ENCODE peak calls at places on chromosome 10, in ten cellular contexts. J is GM23338, H is fibroblast of mammary gland, M is neural progenitor cell, B is cardiac muscle cell, Q is IMR-90, Y is GM12865, G is WTC11, A is A549, E is brain microvascular endothelial cell. C is an unnamed sample.
A peak's percentile ranks its signal among the peaks of the same experiment; 100 is the strongest.

GRCh38 chr10:80473692-80474596 is 19.8 kb downstream of the TSPAN14 start:
- DNase-seq in J (no peak), H (peak; percentile 62), M (no peak), B (no peak), Q (peak; percentile 34), Y (no peak), G (no peak), A (no peak), E (no peak), C (no peak)

GRCh38 chr10:92123031-92123450 is 167.8 kb downstream of the CPEB3 start:
- DNase-seq in J (no peak), H (no peak), M (no peak), B (no peak), Q (no peak), Y (no peak), G (no peak), A (no peak), E (no peak), C (no peak)

GRCh38 chr10:88347597-88348304 is 235.4 kb downstream of the RNLS start:
- DNase-seq in J (peak; percentile 62), H (no peak), M (no peak), B (peak; percentile 19), Q (no peak), Y (no peak), G (no peak), A (no peak), E (no peak), C (no peak)

GRCh38 chr10:115606081-115606480 is 512.9 kb downstream of the ATRNL1 start:
- DNase-seq in J (no peak), H (no peak), M (no peak), B (no peak), Q (no peak), Y (no peak), G (no peak), A (no peak), E (peak; percentile 5), C (no peak)

GRCh38 chr10:33117816-33118215 is 159.8 kb upstream of the ITGB1 start:
- DNase-seq in J (no peak), H (no peak), M (no peak), B (no peak), Q (no peak), Y (peak; percentile 22), G (no peak), A (no peak), E (no peak), C (no peak)

GRCh38 chr10:14220026-14220425 is 110.7 kb downstream of the FRMD4A start:
- DNase-seq in J (no peak), H (no peak), M (no peak), B (no peak), Q (peak; percentile 13), Y (no peak), G (no peak), A (no peak), E (peak; percentile 39), C (no peak)

GRCh38 chr10:92662852-92663251 is 26.9 kb upstream of the HHEX start:
- DNase-seq in J (no peak), H (no peak), M (no peak), B (no peak), Q (no peak), Y (no peak), G (no peak), A (no peak), E (no peak), C (no peak)

GRCh38 chr10:101228682-101229274 is 485 bp downstream of the LBX1 start:
- DNase-seq in J (peak; percentile 71), H (no peak), M (peak; percentile 72), B (peak; percentile 45), Q (no peak), Y (no peak), G (peak; percentile 65), A (peak; percentile 60), E (no peak), C (no peak)

GRCh38 chr10:31304261-31304970 is 14.6 kb upstream of the ZEB1 start:
- DNase-seq in J (no peak), H (peak; percentile 50), M (no peak), B (no peak), Q (peak; percentile 56), Y (no peak), G (no peak), A (no peak), E (no peak), C (no peak)

GRCh38 chr10:31299119-31299518 is 19.9 kb upstream of the ZEB1 start:
- DNase-seq in J (no peak), H (peak; percentile 11), M (no peak), B (no peak), Q (peak; percentile 22), Y (peak; percentile 26), G (no peak), A (no peak), E (no peak), C (no peak)

DNA sequence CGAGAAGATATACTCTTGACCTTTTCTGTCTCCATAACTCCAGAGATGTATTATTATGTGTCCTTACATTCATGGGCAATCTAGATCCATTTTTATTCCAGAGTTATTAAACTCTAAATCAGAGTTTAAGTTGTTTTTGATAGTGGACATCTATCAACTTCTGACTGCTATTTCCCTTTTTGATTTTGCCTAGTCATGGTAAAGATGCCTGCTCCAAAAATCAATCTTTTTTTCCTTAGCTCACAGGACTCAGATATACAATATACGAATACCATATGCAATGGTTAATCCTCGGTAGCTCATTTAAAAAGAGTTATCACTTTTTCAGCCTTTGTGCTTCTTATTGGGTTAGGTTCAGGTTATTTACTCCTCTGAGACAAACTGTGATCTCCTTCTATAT is 15.8 kb upstream of the ZEB1 start:
- DNase-seq in J (no peak), H (no peak), M (no peak), B (no peak), Q (no peak), Y (no peak), G (no peak), A (no peak), E (no peak), C (no peak)
- TF ChIP-seq CTCF in J (no peak), H (no peak), M (no peak), B (no peak), Q (no peak), Y (no peak), G (no peak), A (no peak), E (no peak), C (no peak)

GRCh38 chr10:2992401-2993198 is 74.7 kb upstream of the PFKP start:
- DNase-seq in J (peak; percentile 35), H (no peak), M (no peak), B (no peak), Q (no peak), Y (no peak), G (no peak), A (no peak), E (no peak), C (no peak)
- TF ChIP-seq CTCF in J (peak; percentile 55), H (peak; percentile 18), M (peak; percentile 40), B (peak; percentile 24), Q (no peak), Y (no peak), G (no peak), A (peak; percentile 37), E (peak; percentile 44), C (no peak)

GRCh38 chr10:12413369-12413711 is 64.0 kb downstream of the CAMK1D start:
- DNase-seq in J (no peak), H (no peak), M (no peak), B (no peak), Q (no peak), Y (no peak), G (no peak), A (no peak), E (no peak), C (no peak)

GRCh38 chr10:12409613-12410012 is 60.3 kb downstream of the CAMK1D start:
- DNase-seq in J (no peak), H (no peak), M (no peak), B (no peak), Q (no peak), Y (no peak), G (no peak), A (no peak), E (no peak), C (no peak)

GRCh38 chr10:12414278-12414988 is 65.1 kb downstream of the CAMK1D start:
- DNase-seq in J (no peak), H (peak; percentile 52), M (no peak), B (no peak), Q (no peak), Y (no peak), G (no peak), A (no peak), E (no peak), C (no peak)

GRCh38 chr10:12409171-12409570 is 59.8 kb downstream of the CAMK1D start:
- DNase-seq in J (no peak), H (no peak), M (no peak), B (no peak), Q (no peak), Y (no peak), G (no peak), A (no peak), E (no peak), C (no peak)

GRCh38 chr10:12412671-12413368 is 63.5 kb downstream of the CAMK1D start:
- DNase-seq in J (no peak), H (no peak), M (no peak), B (no peak), Q (no peak), Y (peak; percentile 67), G (no peak), A (no peak), E (no peak), C (no peak)
- TF ChIP-seq CTCF in J (no peak), H (no peak), M (no peak), B (no peak), Q (no peak), Y (no peak), G (no peak), A (no peak), E (no peak), C (no peak)

GRCh38 chr10:21989453-21990154 is 13.9 kb downstream of the DNAJC1 start:
- DNase-seq in J (peak; percentile 91), H (peak; percentile 65), M (peak; percentile 83), B (peak; percentile 74), Q (peak; percentile 52), Y (peak; percentile 75), G (peak; percentile 64), A (peak; percentile 54), E (peak; percentile 48), C (no peak)

GRCh38 chr10:21995557-21995956 is 8.0 kb downstream of the DNAJC1 start:
- DNase-seq in J (no peak), H (peak; percentile 18), M (no peak), B (no peak), Q (peak; percentile 30), Y (no peak), G (no peak), A (no peak), E (no peak), C (no peak)

GRCh38 chr10:21990449-21990848 is 13.1 kb downstream of the DNAJC1 start:
- DNase-seq in J (no peak), H (no peak), M (no peak), B (no peak), Q (no peak), Y (no peak), G (no peak), A (no peak), E (no peak), C (no peak)

GRCh38 chr10:21991785-21992184 is 11.7 kb downstream of the DNAJC1 start:
- DNase-seq in J (no peak), H (no peak), M (no peak), B (no peak), Q (no peak), Y (no peak), G (no peak), A (no peak), E (no peak), C (no peak)

DNA sequence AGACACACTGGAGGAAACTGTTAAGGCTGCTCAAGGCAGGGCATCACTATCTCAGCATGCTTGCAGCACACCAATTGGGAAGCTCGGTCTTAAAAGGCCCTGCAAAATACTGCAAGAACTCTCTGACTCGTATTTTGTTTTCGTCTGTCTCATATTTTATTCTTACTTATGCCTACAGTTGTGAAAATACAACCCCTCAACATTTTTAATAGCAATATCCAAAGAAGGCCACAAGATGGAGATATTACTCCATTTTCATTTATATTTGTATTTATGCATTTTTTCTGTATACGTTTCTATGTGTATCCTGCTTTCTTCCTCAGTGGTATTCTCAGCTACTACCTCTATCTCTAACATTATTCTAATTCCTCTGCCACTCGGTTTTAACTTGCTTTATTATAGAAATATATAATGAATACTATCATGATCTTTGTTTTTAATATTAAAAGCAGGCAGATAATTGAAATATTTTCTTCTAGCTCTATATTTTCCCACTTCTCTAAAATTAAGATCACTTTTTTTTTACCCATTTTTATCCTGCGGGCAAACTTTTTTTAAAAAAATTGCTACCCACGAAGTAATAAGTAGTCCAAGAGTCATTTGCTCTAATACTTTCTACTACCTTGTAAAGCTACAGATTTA is 10.0 kb downstream of the DNAJC1 start:
- DNase-seq in J (peak; percentile 24), H (peak; percentile 53), M (no peak), B (no peak), Q (peak; percentile 29), Y (peak; percentile 44), G (no peak), A (no peak), E (no peak), C (no peak)
- TF ChIP-seq CTCF in J (peak; percentile 66), H (peak; percentile 47), M (peak; percentile 65), B (peak; percentile 37), Q (peak; percentile 60), Y (peak; percentile 17), G (peak; percentile 33), A (peak; percentile 75), E (peak; percentile 1), C (peak; percentile 55)

C was measured in mesothelial cell of epicardium.